ENCODE peak calls at places on chromosomes 1 and 21, in ten cellular contexts. O is GM13976; A is right atrium auricular region; W is tibial artery; I is GM13977; T is CD4-positive, alpha-beta T cell; Q is natural killer cell; U is Calu3; E is WTC11; Z is BJ. L is an unnamed sample.

GRCh38 chr1:8194481-8195227 is 123.3 kb upstream of the SLC45A1 start:
- DNase-seq in O (no peak), A (no peak), W (no peak), I (no peak), T (no peak), Q (no peak), U (peak; percentile 24), E (no peak), Z (no peak), L (no peak)

GRCh38 chr1:53736290-53736689 is 2.7 kb downstream of the GLIS1 start:
- DNase-seq in O (no peak), A (no peak), W (no peak), I (no peak), T (no peak), Q (no peak), U (no peak), E (no peak), Z (no peak), L (no peak)

GRCh38 chr1:66464802-66465201 is 69.2 kb upstream of the SGIP1 start:
- DNase-seq in O (no peak), A (no peak), W (no peak), I (no peak), T (no peak), Q (no peak), U (no peak), E (no peak), Z (peak; percentile 88), L (no peak)

GRCh38 chr1:15966081-15966955 is 9.6 kb downstream of the ZBTB17 start:
- DNase-seq in O (peak; percentile 83), A (no peak), W (peak; percentile 76), I (peak; percentile 89), T (peak; percentile 51), Q (no peak), U (no peak), E (no peak), Z (no peak), L (peak; percentile 75)

GRCh38 chr1:31704261-31705079 is 653 bp upstream of the COL16A1 start:
- DNase-seq in O (no peak), A (peak; percentile 73), W (peak; percentile 79), I (no peak), T (no peak), Q (no peak), U (no peak), E (no peak), Z (no peak), L (no peak)

GRCh38 chr21:33971492-33972013 is 55.9 kb upstream of the ATP5PO start:
- DNase-seq in O (no peak), A (no peak), W (no peak), I (no peak), T (no peak), Q (no peak), U (no peak), E (no peak), Z (peak; percentile 66), L (no peak)

GRCh38 chr1:58395355-58395754 is 151.2 kb downstream of the OMA1 start:
- DNase-seq in O (no peak), A (no peak), W (no peak), I (no peak), T (no peak), Q (no peak), U (peak; percentile 5), E (no peak), Z (peak; percentile 66), L (no peak)

GRCh38 chr1:103348136-103348535 is 177.4 kb upstream of the RNPC3 start:
- DNase-seq in O (no peak), A (no peak), W (no peak), I (no peak), T (no peak), Q (no peak), U (no peak), E (no peak), Z (no peak), L (no peak)

GRCh38 chr1:99738858-99739465 is 27.5 kb downstream of the FRRS1 start:
- DNase-seq in O (no peak), A (no peak), W (no peak), I (no peak), T (no peak), Q (no peak), U (no peak), E (no peak), Z (no peak), L (no peak)

GRCh38 chr1:99731384-99731783 is 35.1 kb downstream of the FRRS1 start:
- DNase-seq in O (no peak), A (no peak), W (no peak), I (no peak), T (no peak), Q (no peak), U (no peak), E (no peak), Z (no peak), L (no peak)

GRCh38 chr1:99740141-99740540 is 26.3 kb downstream of the FRRS1 start:
- DNase-seq in O (no peak), A (no peak), W (no peak), I (no peak), T (no peak), Q (no peak), U (no peak), E (no peak), Z (no peak), L (no peak)

GRCh38 chr1:99735852-99736251 is 30.6 kb downstream of the FRRS1 start:
- DNase-seq in O (no peak), A (no peak), W (no peak), I (no peak), T (no peak), Q (no peak), U (no peak), E (no peak), Z (no peak), L (no peak)

GRCh38 chr1:99737016-99737415 is 29.4 kb downstream of the FRRS1 start:
- DNase-seq in O (no peak), A (no peak), W (no peak), I (no peak), T (no peak), Q (no peak), U (no peak), E (peak; percentile 20), Z (no peak), L (no peak)
- TF ChIP-seq CTCF in O (no peak), A (peak; percentile 24), W (no peak), I (peak; percentile 29), T (no peak), Q (no peak), U (no peak), E (peak; percentile 36), Z (peak; percentile 56), L (no peak)

GRCh38 chr1:160884579-160884978 is 401 bp downstream of the ITLN1 start:
- DNase-seq in O (no peak), A (no peak), W (no peak), I (no peak), T (no peak), Q (no peak), U (peak; percentile 24), E (no peak), Z (no peak), L (no peak)
- TF ChIP-seq CTCF in O (no peak), A (no peak), W (peak; percentile 16), I (no peak), T (peak; percentile 71), Q (no peak), U (peak; percentile 29), E (no peak), Z (no peak), L (no peak)

GRCh38 chr1:46020005-46020404 is 112.4 kb downstream of the PIK3R3 start:
- DNase-seq in O (no peak), A (no peak), W (no peak), I (no peak), T (no peak), Q (no peak), U (no peak), E (no peak), Z (no peak), L (no peak)

GRCh38 chr1:46019348-46019747 is 113.1 kb downstream of the PIK3R3 start:
- DNase-seq in O (no peak), A (no peak), W (no peak), I (no peak), T (no peak), Q (no peak), U (no peak), E (no peak), Z (no peak), L (no peak)

GRCh38 chr1:46013566-46013965 is 118.9 kb downstream of the PIK3R3 start:
- DNase-seq in O (no peak), A (peak; percentile 18), W (no peak), I (no peak), T (no peak), Q (no peak), U (no peak), E (no peak), Z (no peak), L (no peak)

GRCh38 chr1:46021046-46021822 is 111.2 kb downstream of the PIK3R3 start:
- DNase-seq in O (no peak), A (no peak), W (no peak), I (no peak), T (no peak), Q (no peak), U (no peak), E (no peak), Z (no peak), L (no peak)

GRCh38 chr1:46017876-46018503 is 114.4 kb downstream of the PIK3R3 start:
- DNase-seq in O (no peak), A (no peak), W (no peak), I (no peak), T (no peak), Q (no peak), U (no peak), E (no peak), Z (no peak), L (no peak)
- TF ChIP-seq CTCF in O (no peak), A (no peak), W (no peak), I (no peak), T (no peak), Q (no peak), U (no peak), E (no peak), Z (no peak), L (no peak)

GRCh38 chr1:17916702-17917101 is 161.6 kb downstream of the ACTL8 start:
- DNase-seq in O (no peak), A (no peak), W (peak; percentile 21), I (no peak), T (no peak), Q (no peak), U (no peak), E (no peak), Z (no peak), L (no peak)

GRCh38 chr1:17923684-17924083 is 168.6 kb downstream of the ACTL8 start:
- DNase-seq in O (no peak), A (no peak), W (peak; percentile 46), I (no peak), T (no peak), Q (no peak), U (no peak), E (no peak), Z (no peak), L (no peak)

GRCh38 chr1:17920881-17921635 is 165.9 kb downstream of the ACTL8 start:
- DNase-seq in O (no peak), A (no peak), W (peak; percentile 32), I (no peak), T (no peak), Q (no peak), U (no peak), E (no peak), Z (no peak), L (no peak)

GRCh38 chr1:17922833-17923232 is 167.7 kb downstream of the ACTL8 start:
- DNase-seq in O (peak; percentile 51), A (no peak), W (peak; percentile 51), I (peak; percentile 56), T (no peak), Q (no peak), U (peak; percentile 31), E (peak; percentile 72), Z (no peak), L (no peak)

DNA sequence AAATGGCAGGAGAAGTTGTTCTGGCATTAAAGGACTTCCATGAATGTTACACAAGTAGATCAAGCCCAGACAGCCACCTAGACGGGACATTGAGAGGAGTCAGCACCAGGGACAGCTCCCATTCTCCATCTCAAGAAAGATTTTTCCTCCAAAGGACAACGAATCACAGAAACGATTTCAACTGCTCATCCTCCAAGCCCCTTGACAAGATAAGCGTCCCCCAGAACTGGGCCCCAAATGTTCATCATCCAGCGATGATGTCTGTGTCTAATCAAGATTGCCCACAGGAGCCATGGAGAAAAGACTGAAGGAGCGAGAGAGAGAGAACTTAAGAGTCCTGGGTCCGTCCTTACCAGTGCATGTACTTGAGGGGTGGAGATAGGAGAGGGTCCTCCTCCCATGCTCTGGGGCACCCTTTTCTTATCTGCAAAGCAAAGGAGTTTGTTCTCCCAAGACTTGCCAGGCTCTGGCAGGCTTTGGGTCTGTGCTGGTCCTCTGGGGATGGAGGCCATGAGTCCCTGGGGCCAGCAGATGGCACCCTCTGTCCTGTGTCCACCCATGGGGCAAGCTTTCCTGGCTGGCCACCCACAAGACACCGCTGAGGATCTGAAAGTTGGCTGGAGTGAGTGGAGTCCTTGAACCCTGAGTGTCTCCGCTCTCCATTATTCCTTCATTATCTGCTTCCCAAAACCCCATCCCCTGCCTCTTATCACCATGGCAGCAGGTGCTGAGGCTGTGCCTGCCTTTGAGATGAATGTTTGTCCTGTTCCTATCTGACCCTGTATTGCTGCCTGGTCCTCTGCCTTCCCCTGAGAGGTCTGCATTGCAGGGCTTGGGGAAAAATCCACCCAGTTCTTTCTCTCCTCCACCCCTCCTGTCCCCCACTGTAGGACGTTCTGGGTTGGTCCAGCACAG is 164.6 kb downstream of the ACTL8 start:
- DNase-seq in O (peak; percentile 31), A (no peak), W (peak; percentile 45), I (no peak), T (no peak), Q (no peak), U (peak; percentile 28), E (peak; percentile 65), Z (no peak), L (no peak)
- TF ChIP-seq CTCF in O (no peak), A (no peak), W (no peak), I (no peak), T (no peak), Q (no peak), U (no peak), E (no peak), Z (no peak), L (no peak)

L was measured in activated B cell treated with CpG ODN at 0.5 μM for 24 hours.